ENCODE peak calls at places on chromosomes 11 and 22, in ten cellular contexts. One of them, this sample, is unnamed. For H3K4me1 and H3K27me3, the result is how much of the 10 kb centered on the place peaks cover.

GRCh38 chr11:28983780-28984179 is 875.6 kb downstream of the METTL15 start:
- DNase-seq in heart left ventricle: no peak
- DNase-seq in suprapubic skin: no peak
- DNase-seq in spleen: no peak
- DNase-seq in testis: no peak
- DNase-seq in ovary: no peak
- DNase-seq in A673: no peak
- DNase-seq in CD4-positive, alpha-beta memory T cell: no peak
- DNase-seq in aorta: no peak
- DNase-seq in CD4-positive, CD25-positive, alpha-beta regulatory T cell: no peak
- DNase-seq in this sample: no peak

GRCh38 chr11:132472411-132473205 is 1059.7 kb downstream of the OPCML start:
- DNase-seq in heart left ventricle: no peak
- DNase-seq in suprapubic skin: no peak
- DNase-seq in spleen: no peak
- DNase-seq in testis: peak
- DNase-seq in ovary: no peak
- DNase-seq in A673: no peak
- DNase-seq in CD4-positive, alpha-beta memory T cell: no peak
- DNase-seq in aorta: no peak
- DNase-seq in CD4-positive, CD25-positive, alpha-beta regulatory T cell: no peak
- DNase-seq in this sample: no peak

GRCh38 chr11:76788661-76789442 is 5.7 kb downstream of the TSKU start:
- DNase-seq in heart left ventricle: no peak
- DNase-seq in suprapubic skin: peak
- DNase-seq in spleen: peak
- DNase-seq in testis: no peak
- DNase-seq in ovary: peak
- DNase-seq in A673: no peak
- DNase-seq in CD4-positive, alpha-beta memory T cell: no peak
- DNase-seq in aorta: peak
- DNase-seq in CD4-positive, CD25-positive, alpha-beta regulatory T cell: no peak
- DNase-seq in this sample: no peak

GRCh38 chr11:18223937-18224387 is 12.6 kb downstream of the SAA4 start:
- DNase-seq in heart left ventricle: no peak
- DNase-seq in suprapubic skin: no peak
- DNase-seq in spleen: no peak
- DNase-seq in testis: no peak
- DNase-seq in ovary: no peak
- DNase-seq in A673: no peak
- DNase-seq in CD4-positive, alpha-beta memory T cell: no peak
- DNase-seq in aorta: no peak
- DNase-seq in CD4-positive, CD25-positive, alpha-beta regulatory T cell: no peak
- DNase-seq in this sample: no peak

GRCh38 chr22:43002198-43002577 is 12.8 kb downstream of the PACSIN2 start:
- DNase-seq in heart left ventricle: no peak
- DNase-seq in suprapubic skin: no peak
- DNase-seq in spleen: no peak
- DNase-seq in testis: no peak
- DNase-seq in ovary: no peak
- DNase-seq in A673: peak
- DNase-seq in CD4-positive, alpha-beta memory T cell: no peak
- DNase-seq in aorta: peak
- DNase-seq in CD4-positive, CD25-positive, alpha-beta regulatory T cell: no peak
- DNase-seq in this sample: no peak

GRCh38 chr11:134882141-134882540 is 470.1 kb upstream of the B3GAT1 start:
- DNase-seq in heart left ventricle: no peak
- DNase-seq in suprapubic skin: no peak
- DNase-seq in spleen: no peak
- DNase-seq in testis: no peak
- DNase-seq in ovary: no peak
- DNase-seq in A673: no peak
- DNase-seq in CD4-positive, alpha-beta memory T cell: no peak
- DNase-seq in aorta: no peak
- DNase-seq in CD4-positive, CD25-positive, alpha-beta regulatory T cell: no peak
- DNase-seq in this sample: no peak

GRCh38 chr11:82927264-82927880 is 25.8 kb downstream of the DDIAS start:
- DNase-seq in heart left ventricle: no peak
- DNase-seq in suprapubic skin: no peak
- DNase-seq in spleen: no peak
- DNase-seq in testis: no peak
- DNase-seq in ovary: no peak
- DNase-seq in A673: peak
- DNase-seq in CD4-positive, alpha-beta memory T cell: peak
- DNase-seq in aorta: no peak
- DNase-seq in CD4-positive, CD25-positive, alpha-beta regulatory T cell: peak
- DNase-seq in this sample: no peak

GRCh38 chr22:27686534-27686933 is 115.0 kb downstream of the MN1 start:
- DNase-seq in heart left ventricle: peak
- DNase-seq in suprapubic skin: no peak
- DNase-seq in spleen: no peak
- DNase-seq in testis: peak
- DNase-seq in ovary: no peak
- DNase-seq in A673: no peak
- DNase-seq in CD4-positive, alpha-beta memory T cell: no peak
- DNase-seq in aorta: peak
- DNase-seq in CD4-positive, CD25-positive, alpha-beta regulatory T cell: no peak
- DNase-seq in this sample: no peak

GRCh38 chr22:37154925-37155712 is 5.4 kb upstream of the IL2RB start:
- DNase-seq in heart left ventricle: no peak
- DNase-seq in suprapubic skin: no peak
- DNase-seq in spleen: no peak
- DNase-seq in testis: no peak
- DNase-seq in ovary: no peak
- DNase-seq in A673: no peak
- DNase-seq in CD4-positive, alpha-beta memory T cell: no peak
- DNase-seq in aorta: no peak
- DNase-seq in CD4-positive, CD25-positive, alpha-beta regulatory T cell: no peak
- DNase-seq in this sample: no peak

GRCh38 chr22:37155971-37156370 is 6.3 kb upstream of the IL2RB start:
- DNase-seq in heart left ventricle: no peak
- DNase-seq in suprapubic skin: no peak
- DNase-seq in spleen: peak
- DNase-seq in testis: no peak
- DNase-seq in ovary: no peak
- DNase-seq in A673: no peak
- DNase-seq in CD4-positive, alpha-beta memory T cell: no peak
- DNase-seq in aorta: no peak
- DNase-seq in CD4-positive, CD25-positive, alpha-beta regulatory T cell: no peak
- DNase-seq in this sample: no peak

GRCh38 chr22:37157516-37158289 is 8.0 kb upstream of the IL2RB start:
- DNase-seq in heart left ventricle: no peak
- DNase-seq in suprapubic skin: no peak
- DNase-seq in spleen: peak
- DNase-seq in testis: no peak
- DNase-seq in ovary: no peak
- DNase-seq in A673: no peak
- DNase-seq in CD4-positive, alpha-beta memory T cell: no peak
- DNase-seq in aorta: no peak
- DNase-seq in CD4-positive, CD25-positive, alpha-beta regulatory T cell: no peak
- DNase-seq in this sample: no peak

GRCh38 chr22:37158963-37159290 is 9.2 kb upstream of the IL2RB start:
- DNase-seq in heart left ventricle: no peak
- DNase-seq in suprapubic skin: no peak
- DNase-seq in spleen: no peak
- DNase-seq in testis: no peak
- DNase-seq in ovary: no peak
- DNase-seq in A673: no peak
- DNase-seq in CD4-positive, alpha-beta memory T cell: no peak
- DNase-seq in aorta: no peak
- DNase-seq in CD4-positive, CD25-positive, alpha-beta regulatory T cell: no peak
- DNase-seq in this sample: no peak

GRCh38 chr22:37156686-37157435 is 7.1 kb upstream of the IL2RB start:
- DNase-seq in heart left ventricle: no peak
- DNase-seq in suprapubic skin: no peak
- DNase-seq in spleen: peak
- DNase-seq in testis: no peak
- DNase-seq in ovary: no peak
- DNase-seq in A673: no peak
- DNase-seq in CD4-positive, alpha-beta memory T cell: no peak
- DNase-seq in aorta: no peak
- DNase-seq in CD4-positive, CD25-positive, alpha-beta regulatory T cell: no peak
- DNase-seq in this sample: no peak
- H3K4me1 ChIP-seq in heart left ventricle: under half
- H3K4me1 ChIP-seq in suprapubic skin: under half
- H3K4me1 ChIP-seq in spleen: under half
- H3K4me1 ChIP-seq in testis: under half
- H3K4me1 ChIP-seq in ovary: under half
- H3K4me1 ChIP-seq in A673: under half
- H3K4me1 ChIP-seq in CD4-positive, alpha-beta memory T cell: under half
- H3K4me1 ChIP-seq in aorta: under half
- H3K4me1 ChIP-seq in CD4-positive, CD25-positive, alpha-beta regulatory T cell: under half
- H3K4me1 ChIP-seq in this sample: under half

GRCh38 chr11:14645985-14646900 is 2.6 kb downstream of the PDE3B start:
- DNase-seq in heart left ventricle: no peak
- DNase-seq in suprapubic skin: no peak
- DNase-seq in spleen: no peak
- DNase-seq in testis: no peak
- DNase-seq in ovary: no peak
- DNase-seq in A673: no peak
- DNase-seq in CD4-positive, alpha-beta memory T cell: no peak
- DNase-seq in aorta: no peak
- DNase-seq in CD4-positive, CD25-positive, alpha-beta regulatory T cell: no peak
- DNase-seq in this sample: no peak

GRCh38 chr11:14645247-14645912 is 1.8 kb downstream of the PDE3B start:
- DNase-seq in heart left ventricle: no peak
- DNase-seq in suprapubic skin: no peak
- DNase-seq in spleen: no peak
- DNase-seq in testis: no peak
- DNase-seq in ovary: no peak
- DNase-seq in A673: peak
- DNase-seq in CD4-positive, alpha-beta memory T cell: peak
- DNase-seq in aorta: no peak
- DNase-seq in CD4-positive, CD25-positive, alpha-beta regulatory T cell: no peak
- DNase-seq in this sample: no peak

GRCh38 chr11:14643697-14644395 is at the start of gene PDE3B:
- DNase-seq in heart left ventricle: peak
- DNase-seq in suprapubic skin: peak
- DNase-seq in spleen: peak
- DNase-seq in testis: peak
- DNase-seq in ovary: peak
- DNase-seq in A673: peak
- DNase-seq in CD4-positive, alpha-beta memory T cell: peak
- DNase-seq in aorta: peak
- DNase-seq in CD4-positive, CD25-positive, alpha-beta regulatory T cell: peak
- DNase-seq in this sample: peak

GRCh38 chr11:14642873-14643696 is 519 bp upstream of the PDE3B start:
- DNase-seq in heart left ventricle: no peak
- DNase-seq in suprapubic skin: peak
- DNase-seq in spleen: peak
- DNase-seq in testis: no peak
- DNase-seq in ovary: no peak
- DNase-seq in A673: no peak
- DNase-seq in CD4-positive, alpha-beta memory T cell: no peak
- DNase-seq in aorta: no peak
- DNase-seq in CD4-positive, CD25-positive, alpha-beta regulatory T cell: no peak
- DNase-seq in this sample: no peak

DNA sequence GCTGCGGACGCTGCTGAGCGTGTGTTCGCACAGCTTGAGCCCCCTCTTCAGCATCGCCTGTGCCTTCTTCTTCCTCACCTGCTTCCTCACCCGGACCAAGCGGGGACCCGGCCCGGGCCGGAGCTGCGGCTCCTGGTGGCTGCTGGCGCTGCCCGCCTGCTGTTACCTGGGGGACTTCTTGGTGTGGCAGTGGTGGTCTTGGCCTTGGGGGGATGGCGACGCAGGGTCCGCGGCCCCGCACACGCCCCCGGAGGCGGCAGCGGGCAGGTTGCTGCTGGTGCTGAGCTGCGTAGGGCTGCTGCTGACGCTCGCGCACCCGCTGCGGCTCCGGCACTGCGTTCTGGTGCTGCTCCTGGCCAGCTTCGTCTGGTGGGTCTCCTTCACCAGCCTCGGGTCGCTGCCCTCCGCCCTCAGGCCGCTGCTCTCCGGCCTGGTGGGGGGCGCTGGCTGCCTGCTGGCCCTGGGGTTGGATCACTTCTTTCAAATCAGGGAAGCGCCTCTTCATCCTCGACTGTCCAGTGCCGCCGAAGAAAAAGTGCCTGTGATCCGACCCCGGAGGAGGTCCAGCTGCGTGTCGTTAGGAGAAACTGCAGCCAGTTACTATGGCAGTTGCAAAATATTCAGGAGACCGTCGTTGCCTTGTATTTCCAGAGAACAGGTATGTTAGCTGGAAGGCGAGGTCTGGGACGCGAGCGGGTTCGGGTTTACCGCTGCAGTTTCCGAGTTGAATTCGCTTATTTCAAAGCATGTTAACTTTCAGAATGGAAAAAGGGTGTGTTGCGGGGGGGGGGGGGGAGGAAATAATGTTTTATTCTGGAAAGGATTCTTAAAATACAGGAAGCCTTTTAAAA is 1.0 kb downstream of the PDE3B start:
- DNase-seq in heart left ventricle: peak
- DNase-seq in suprapubic skin: no peak
- DNase-seq in spleen: peak
- DNase-seq in testis: peak
- DNase-seq in ovary: peak
- DNase-seq in A673: peak
- DNase-seq in CD4-positive, alpha-beta memory T cell: no peak
- DNase-seq in aorta: peak
- DNase-seq in CD4-positive, CD25-positive, alpha-beta regulatory T cell: no peak
- DNase-seq in this sample: peak
- H3K27me3 ChIP-seq in heart left ventricle: under half
- H3K27me3 ChIP-seq in suprapubic skin: under half
- H3K27me3 ChIP-seq in spleen: under half
- H3K27me3 ChIP-seq in testis: under half
- H3K27me3 ChIP-seq in ovary: under half
- H3K27me3 ChIP-seq in A673: under half
- H3K27me3 ChIP-seq in CD4-positive, alpha-beta memory T cell: under half
- H3K27me3 ChIP-seq in aorta: under half
- H3K27me3 ChIP-seq in CD4-positive, CD25-positive, alpha-beta regulatory T cell: under half
- H3K27me3 ChIP-seq in this sample: under half

GRCh38 chr11:62446091-62446490 is 27.3 kb downstream of the SCGB1A1 start:
- DNase-seq in heart left ventricle: no peak
- DNase-seq in suprapubic skin: no peak
- DNase-seq in spleen: no peak
- DNase-seq in testis: no peak
- DNase-seq in ovary: peak
- DNase-seq in A673: no peak
- DNase-seq in CD4-positive, alpha-beta memory T cell: no peak
- DNase-seq in aorta: no peak
- DNase-seq in CD4-positive, CD25-positive, alpha-beta regulatory T cell: no peak
- DNase-seq in this sample: no peak
- H3K27ac ChIP-seq in heart left ventricle: no peak
- H3K27ac ChIP-seq in suprapubic skin: peak
- H3K27ac ChIP-seq in spleen: no peak
- H3K27ac ChIP-seq in testis: no peak
- H3K27ac ChIP-seq in ovary: peak
- H3K27ac ChIP-seq in A673: no peak
- H3K27ac ChIP-seq in CD4-positive, alpha-beta memory T cell: no peak
- H3K27ac ChIP-seq in aorta: no peak
- H3K27ac ChIP-seq in CD4-positive, CD25-positive, alpha-beta regulatory T cell: no peak
- H3K27ac ChIP-seq in this sample: no peak

GRCh38 chr22:39418696-39419095 is 19.1 kb downstream of the TAB1 start:
- DNase-seq in heart left ventricle: no peak
- DNase-seq in suprapubic skin: no peak
- DNase-seq in spleen: peak
- DNase-seq in testis: no peak
- DNase-seq in ovary: no peak
- DNase-seq in A673: no peak
- DNase-seq in CD4-positive, alpha-beta memory T cell: no peak
- DNase-seq in aorta: peak
- DNase-seq in CD4-positive, CD25-positive, alpha-beta regulatory T cell: no peak
- DNase-seq in this sample: no peak

GRCh38 chr22:39415506-39415905 is 15.9 kb downstream of the TAB1 start:
- DNase-seq in heart left ventricle: no peak
- DNase-seq in suprapubic skin: no peak
- DNase-seq in spleen: peak
- DNase-seq in testis: no peak
- DNase-seq in ovary: no peak
- DNase-seq in A673: no peak
- DNase-seq in CD4-positive, alpha-beta memory T cell: no peak
- DNase-seq in aorta: peak
- DNase-seq in CD4-positive, CD25-positive, alpha-beta regulatory T cell: no peak
- DNase-seq in this sample: no peak

GRCh38 chr22:39419096-39419495 is 19.5 kb downstream of the TAB1 start:
- DNase-seq in heart left ventricle: no peak
- DNase-seq in suprapubic skin: no peak
- DNase-seq in spleen: peak
- DNase-seq in testis: no peak
- DNase-seq in ovary: no peak
- DNase-seq in A673: no peak
- DNase-seq in CD4-positive, alpha-beta memory T cell: no peak
- DNase-seq in aorta: peak
- DNase-seq in CD4-positive, CD25-positive, alpha-beta regulatory T cell: no peak
- DNase-seq in this sample: no peak

GRCh38 chr22:39416319-39416718 is 16.7 kb downstream of the TAB1 start:
- DNase-seq in heart left ventricle: no peak
- DNase-seq in suprapubic skin: no peak
- DNase-seq in spleen: peak
- DNase-seq in testis: no peak
- DNase-seq in ovary: no peak
- DNase-seq in A673: no peak
- DNase-seq in CD4-positive, alpha-beta memory T cell: no peak
- DNase-seq in aorta: peak
- DNase-seq in CD4-positive, CD25-positive, alpha-beta regulatory T cell: no peak
- DNase-seq in this sample: no peak

DNA sequence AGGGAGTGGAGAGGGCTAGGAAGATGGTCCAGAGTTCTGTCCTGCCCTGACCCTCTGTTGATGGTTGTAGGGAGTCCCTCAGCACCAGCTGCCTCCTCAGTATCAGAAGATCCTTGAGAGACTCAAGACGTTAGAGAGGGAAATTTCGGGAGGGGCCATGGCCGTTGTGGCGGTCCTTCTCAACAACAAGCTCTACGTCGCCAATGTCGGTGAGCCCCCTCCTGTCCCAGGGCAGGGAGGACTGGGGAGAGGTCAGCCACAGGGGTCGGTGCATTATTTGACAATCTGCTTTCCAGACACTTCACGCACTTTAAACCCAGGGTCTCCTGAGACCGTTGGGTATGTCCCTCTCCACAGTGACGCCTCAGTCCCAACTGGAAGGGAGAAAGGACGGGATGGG is 18.1 kb downstream of the TAB1 start:
- DNase-seq in heart left ventricle: no peak
- DNase-seq in suprapubic skin: no peak
- DNase-seq in spleen: peak
- DNase-seq in testis: no peak
- DNase-seq in ovary: no peak
- DNase-seq in A673: no peak
- DNase-seq in CD4-positive, alpha-beta memory T cell: no peak
- DNase-seq in aorta: peak
- DNase-seq in CD4-positive, CD25-positive, alpha-beta regulatory T cell: no peak
- DNase-seq in this sample: no peak
- H3K4me1 ChIP-seq in heart left ventricle: under half
- H3K4me1 ChIP-seq in suprapubic skin: under half
- H3K4me1 ChIP-seq in spleen: under half
- H3K4me1 ChIP-seq in testis: under half
- H3K4me1 ChIP-seq in ovary: under half
- H3K4me1 ChIP-seq in A673: under half
- H3K4me1 ChIP-seq in CD4-positive, alpha-beta memory T cell: under half
- H3K4me1 ChIP-seq in aorta: under half
- H3K4me1 ChIP-seq in CD4-positive, CD25-positive, alpha-beta regulatory T cell: under half
- H3K4me1 ChIP-seq in this sample: under half

This sample was measured in CD8-positive, alpha-beta T cell.